ENCODE peak calls at places on chromosomes 6 and 20, in four cellular contexts. C is IMR-90, M is heart right ventricle, P is RWPE2. X is an unnamed sample. For H3K27me3, the result is how much of the 10 kb centered on the place peaks cover.

GRCh38 chr6:21507811-21508210 is 85.7 kb upstream of the SOX4 start:
- DNase-seq in P (no peak), M (no peak), C (peak), X (no peak)

GRCh38 chr6:42978487-42978792 is 541 bp downstream of the PEX6 start:
- DNase-seq in C (no peak), M (peak), P (no peak), X (peak)

GRCh38 chr20:21179796-21180195 is 53.9 kb downstream of the KIZ start:
- DNase-seq in M (no peak), C (peak), P (no peak), X (no peak)

GRCh38 chr6:117947234-117947633 is 40.2 kb downstream of the SLC35F1 start:
- DNase-seq in P (no peak), M (no peak), C (no peak), X (no peak)

GRCh38 chr20:49272654-49273053 is 5.2 kb downstream of the ZNFX1 start:
- DNase-seq in M (no peak), P (no peak), C (no peak), X (no peak)

GRCh38 chr6:112251170-112251945 is 3.0 kb downstream of the LAMA4 start:
- DNase-seq in M (peak), C (peak), P (no peak), X (no peak)

GRCh38 chr20:41508335-41508734 is 109.8 kb downstream of the CHD6 start:
- DNase-seq in M (no peak), P (no peak), C (no peak), X (no peak)

GRCh38 chr20:37525810-37526209 is 1.9 kb downstream of the BLCAP start:
- DNase-seq in M (no peak), P (peak), C (no peak), X (no peak)

GRCh38 chr6:36495086-36495485 is 52.2 kb downstream of the STK38 start:
- DNase-seq in P (no peak), C (no peak), M (no peak), X (no peak)

GRCh38 chr6:41937881-41938574 is 3.6 kb downstream of the CCND3 start:
- DNase-seq in P (no peak), M (peak), C (no peak), X (no peak)

GRCh38 chr6:64872633-64873032 is 834.4 kb downstream of the EYS start:
- DNase-seq in M (no peak), P (no peak), C (no peak), X (no peak)

GRCh38 chr6:137927777-137928218 is 60.7 kb downstream of the TNFAIP3 start:
- DNase-seq in P (no peak), C (peak), M (no peak), X (no peak)

GRCh38 chr6:72267470-72267869 is 354.4 kb upstream of the KCNQ5 start:
- DNase-seq in M (no peak), C (no peak), P (no peak), X (no peak)

GRCh38 chr6:134315974-134316391 is 1.9 kb downstream of the SGK1 start:
- DNase-seq in C (no peak), M (no peak), P (no peak), X (no peak)

DNA sequence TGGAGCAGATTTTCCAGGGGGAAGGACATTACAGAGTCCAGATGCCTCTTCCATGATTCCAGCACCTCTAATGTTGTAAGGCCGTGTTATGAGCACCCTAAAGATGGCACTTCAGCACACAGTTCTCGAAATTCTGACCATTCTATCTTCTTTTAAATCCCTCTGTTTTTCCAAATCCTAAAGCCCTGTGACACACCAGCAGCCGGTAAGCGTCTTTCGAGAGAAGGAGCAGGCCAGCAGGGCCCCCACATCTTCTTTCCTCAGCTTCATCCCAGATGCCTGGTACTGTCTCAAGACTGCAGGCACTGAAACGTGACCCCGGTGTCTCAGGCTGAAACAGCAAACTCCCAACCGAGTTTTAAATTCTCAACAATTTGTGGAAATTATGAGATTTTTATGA is 211.6 kb upstream of the FOXQ1 start:
- DNase-seq in P (no peak), M (no peak), C (no peak), X (no peak)
- H3K27me3 ChIP-seq in P (under half), M (under half), C (under half), X (under half)

GRCh38 chr6:150738092-150738625 is 127.3 kb upstream of the MTHFD1L start:
- DNase-seq in P (no peak), C (no peak), M (no peak), X (no peak)

GRCh38 chr6:150740453-150740852 is 125.0 kb upstream of the MTHFD1L start:
- DNase-seq in C (no peak), M (no peak), P (no peak), X (no peak)

GRCh38 chr6:150739711-150740349 is 125.7 kb upstream of the MTHFD1L start:
- DNase-seq in M (no peak), P (no peak), C (no peak), X (no peak)

GRCh38 chr6:150744522-150745260 is 120.8 kb upstream of the MTHFD1L start:
- DNase-seq in C (no peak), M (no peak), P (no peak), X (no peak)

DNA sequence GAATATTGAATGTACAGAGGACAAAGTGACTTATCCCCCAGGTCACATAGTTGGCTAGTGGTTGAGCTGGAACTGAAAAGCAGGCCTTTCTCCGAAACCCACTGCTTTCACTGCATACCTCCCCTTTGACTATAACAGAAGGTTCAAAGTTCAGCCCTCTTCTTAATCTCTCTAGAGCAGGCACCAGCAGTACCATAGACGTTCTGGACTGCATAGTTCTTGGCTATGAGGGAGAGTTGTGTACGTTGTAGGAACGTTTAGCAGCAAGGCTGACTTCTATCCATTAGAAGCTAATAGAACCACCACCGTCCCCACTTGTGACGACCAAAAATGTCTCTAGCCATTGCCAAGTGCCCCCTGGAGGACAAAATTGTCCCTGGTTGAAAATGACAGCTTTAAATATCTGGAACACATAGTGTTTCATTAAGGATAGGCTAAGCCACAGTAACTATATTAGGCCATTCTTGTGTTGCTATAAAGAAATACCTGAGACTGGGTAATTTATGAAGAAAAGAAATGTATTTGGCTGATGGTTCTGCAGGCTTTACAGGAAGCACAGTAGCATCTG is 123.8 kb upstream of the MTHFD1L start:
- DNase-seq in P (no peak), C (no peak), M (no peak), X (peak)
- TF ChIP-seq CTCF in P (peak), C (no peak), M (peak), X (peak)

DNA sequence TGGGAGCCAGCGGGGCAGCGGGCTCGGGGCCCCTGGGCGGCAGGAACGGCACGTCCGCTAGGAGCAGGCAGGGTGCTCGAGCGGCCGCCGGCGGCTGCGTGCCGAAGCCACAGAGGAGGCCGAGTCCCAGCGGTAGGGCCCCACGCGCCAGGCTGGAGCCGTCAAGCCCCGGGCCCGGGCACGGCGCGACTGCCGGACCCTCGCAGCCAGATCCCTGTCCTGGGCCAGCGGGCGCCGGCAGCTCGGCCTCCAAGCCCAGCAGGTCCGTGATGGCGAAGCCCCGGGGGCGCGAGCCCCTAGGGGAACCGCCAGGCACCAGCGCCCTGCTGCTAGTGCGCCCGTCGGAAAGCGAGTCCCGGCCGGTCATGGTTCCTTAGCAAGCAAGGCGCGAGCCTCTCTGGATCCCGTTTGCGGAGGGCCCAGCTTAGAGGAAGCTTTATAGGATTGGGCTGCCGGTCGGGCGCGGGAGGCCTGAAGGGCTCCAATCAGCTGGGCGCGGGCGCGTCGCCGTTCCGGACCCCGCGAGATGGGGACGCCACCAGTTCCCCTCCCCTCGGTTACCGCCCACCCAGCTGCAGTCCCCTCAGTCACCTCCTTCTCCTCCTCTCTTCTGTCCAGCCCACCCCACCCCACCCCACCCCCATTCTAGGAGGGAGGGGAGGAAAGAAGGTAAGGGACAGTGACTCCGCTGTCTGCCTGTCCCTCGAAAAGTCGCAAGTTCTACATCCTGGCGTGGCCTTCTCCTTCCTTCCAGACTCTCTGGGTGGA is at the start of gene VSX1:
- DNase-seq in P (peak), C (no peak), M (no peak), X (no peak)
- H3K27me3 ChIP-seq in P (half or more), C (half or more), M (half or more), X (under half)

DNA sequence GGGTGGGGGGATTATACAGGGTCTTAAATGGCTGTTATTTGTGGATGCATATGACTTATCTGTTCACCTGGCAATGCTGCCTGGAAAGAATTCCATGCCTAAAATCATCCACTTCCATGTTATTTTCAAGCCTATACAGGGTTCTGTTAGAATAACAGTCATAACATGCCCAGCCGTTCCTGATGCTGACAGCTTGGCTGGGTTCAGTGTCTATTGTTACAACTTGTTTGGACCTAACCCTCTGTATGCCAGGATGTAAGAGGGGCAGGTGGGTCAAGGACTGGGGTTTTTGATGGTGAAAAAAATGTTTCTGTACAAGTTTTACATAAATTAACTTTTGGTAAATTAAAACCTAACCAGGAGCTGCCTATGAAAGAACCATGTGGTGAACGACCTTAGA is 79.8 kb downstream of the GINS1 start:
- DNase-seq in C (no peak), M (no peak), P (no peak), X (no peak)
- TF ChIP-seq CTCF in C (no peak), M (no peak), P (no peak), X (no peak)

X was measured in WERI-Rb-1.